ENCODE peak calls at places on chromosomes 4 and X, in nine cellular contexts. One of them, this sample, is unnamed.

GRCh38 chrX:40964633-40965586 is 120.3 kb upstream of the USP9X start:
- DNase-seq in Caki2: peak; percentile 11
- DNase-seq in amygdala: no peak
- DNase-seq in left ventricle myocardium inferior: no peak
- DNase-seq in RPMI8226: peak; percentile 7
- DNase-seq in activated CD4-positive, alpha-beta T cell treated with anti-CD3 and anti-CD28 coated beads, Interleukin-2, amount 10 ng/mL, durations not matched to agents 7 days and 5 days: no peak
- DNase-seq in frontal cortex: no peak
- DNase-seq in SW480: no peak
- DNase-seq in MG63: no peak
- DNase-seq in this sample: no peak

GRCh38 chr4:68180858-68181531 is 51.3 kb upstream of the TMPRSS11F start:
- DNase-seq in Caki2: peak; percentile 8
- DNase-seq in amygdala: no peak
- DNase-seq in left ventricle myocardium inferior: no peak
- DNase-seq in RPMI8226: no peak
- DNase-seq in activated CD4-positive, alpha-beta T cell treated with anti-CD3 and anti-CD28 coated beads, Interleukin-2, amount 10 ng/mL, durations not matched to agents 7 days and 5 days: no peak
- DNase-seq in frontal cortex: no peak
- DNase-seq in SW480: no peak
- DNase-seq in MG63: peak; percentile 2
- DNase-seq in this sample: no peak

GRCh38 chr4:100823066-100823992 is 305.5 kb upstream of the EMCN start:
- DNase-seq in Caki2: no peak
- DNase-seq in amygdala: no peak
- DNase-seq in left ventricle myocardium inferior: no peak
- DNase-seq in RPMI8226: no peak
- DNase-seq in activated CD4-positive, alpha-beta T cell treated with anti-CD3 and anti-CD28 coated beads, Interleukin-2, amount 10 ng/mL, durations not matched to agents 7 days and 5 days: no peak
- DNase-seq in frontal cortex: no peak
- DNase-seq in SW480: no peak
- DNase-seq in MG63: no peak
- DNase-seq in this sample: peak; percentile 82

GRCh38 chr4:147833254-147833653 is 101.4 kb downstream of the ARHGAP10 start:
- DNase-seq in Caki2: peak; percentile 57
- DNase-seq in amygdala: no peak
- DNase-seq in left ventricle myocardium inferior: no peak
- DNase-seq in RPMI8226: no peak
- DNase-seq in activated CD4-positive, alpha-beta T cell treated with anti-CD3 and anti-CD28 coated beads, Interleukin-2, amount 10 ng/mL, durations not matched to agents 7 days and 5 days: no peak
- DNase-seq in frontal cortex: no peak
- DNase-seq in SW480: no peak
- DNase-seq in MG63: no peak
- DNase-seq in this sample: no peak

GRCh38 chrX:119488749-119489148 is 20.5 kb downstream of the SLC25A5 start:
- DNase-seq in Caki2: peak; percentile 21
- DNase-seq in amygdala: no peak
- DNase-seq in left ventricle myocardium inferior: no peak
- DNase-seq in RPMI8226: peak; percentile 46
- DNase-seq in activated CD4-positive, alpha-beta T cell treated with anti-CD3 and anti-CD28 coated beads, Interleukin-2, amount 10 ng/mL, durations not matched to agents 7 days and 5 days: peak; percentile 38
- DNase-seq in frontal cortex: peak; percentile 47
- DNase-seq in SW480: peak; percentile 60
- DNase-seq in MG63: peak; percentile 32
- DNase-seq in this sample: peak; percentile 27

GRCh38 chr4:14607578-14607977 is 394.7 kb upstream of the CPEB2 start:
- DNase-seq in Caki2: no peak
- DNase-seq in amygdala: no peak
- DNase-seq in left ventricle myocardium inferior: no peak
- DNase-seq in RPMI8226: no peak
- DNase-seq in activated CD4-positive, alpha-beta T cell treated with anti-CD3 and anti-CD28 coated beads, Interleukin-2, amount 10 ng/mL, durations not matched to agents 7 days and 5 days: no peak
- DNase-seq in frontal cortex: no peak
- DNase-seq in SW480: no peak
- DNase-seq in MG63: no peak
- DNase-seq in this sample: no peak

GRCh38 chr4:48311896-48312295 is 29.4 kb upstream of the SLAIN2 start:
- DNase-seq in Caki2: no peak
- DNase-seq in amygdala: no peak
- DNase-seq in left ventricle myocardium inferior: no peak
- DNase-seq in RPMI8226: no peak
- DNase-seq in activated CD4-positive, alpha-beta T cell treated with anti-CD3 and anti-CD28 coated beads, Interleukin-2, amount 10 ng/mL, durations not matched to agents 7 days and 5 days: no peak
- DNase-seq in frontal cortex: no peak
- DNase-seq in SW480: no peak
- DNase-seq in MG63: no peak
- DNase-seq in this sample: no peak

GRCh38 chr4:22477136-22477793 is 38.6 kb downstream of the ADGRA3 start:
- DNase-seq in Caki2: no peak
- DNase-seq in amygdala: no peak
- DNase-seq in left ventricle myocardium inferior: no peak
- DNase-seq in RPMI8226: no peak
- DNase-seq in activated CD4-positive, alpha-beta T cell treated with anti-CD3 and anti-CD28 coated beads, Interleukin-2, amount 10 ng/mL, durations not matched to agents 7 days and 5 days: no peak
- DNase-seq in frontal cortex: no peak
- DNase-seq in SW480: no peak
- DNase-seq in MG63: no peak
- DNase-seq in this sample: no peak

GRCh38 chrX:24339911-24340310 is 20.5 kb upstream of the SUPT20HL1 start:
- DNase-seq in Caki2: no peak
- DNase-seq in amygdala: no peak
- DNase-seq in left ventricle myocardium inferior: no peak
- DNase-seq in RPMI8226: no peak
- DNase-seq in activated CD4-positive, alpha-beta T cell treated with anti-CD3 and anti-CD28 coated beads, Interleukin-2, amount 10 ng/mL, durations not matched to agents 7 days and 5 days: no peak
- DNase-seq in frontal cortex: no peak
- DNase-seq in SW480: no peak
- DNase-seq in MG63: no peak
- DNase-seq in this sample: no peak

GRCh38 chrX:66074920-66075879 is 35.3 kb upstream of the VSIG4 start:
- DNase-seq in Caki2: no peak
- DNase-seq in amygdala: no peak
- DNase-seq in left ventricle myocardium inferior: peak; percentile 22
- DNase-seq in RPMI8226: peak; percentile 8
- DNase-seq in activated CD4-positive, alpha-beta T cell treated with anti-CD3 and anti-CD28 coated beads, Interleukin-2, amount 10 ng/mL, durations not matched to agents 7 days and 5 days: peak; percentile 42
- DNase-seq in frontal cortex: no peak
- DNase-seq in SW480: no peak
- DNase-seq in MG63: peak; percentile 27
- DNase-seq in this sample: no peak

This sample was measured in HepG2.